ENCODE peak calls at places on chromosomes 1 and 21, in six cellular contexts. D, Z, X, W, R and A are unnamed samples.

GRCh38 chr1:36857761-36858160 is 176.6 kb downstream of the GRIK3 start:
- DNase-seq in D (no peak), Z (no peak), X (no peak), W (no peak), R (no peak), A (no peak)

GRCh38 chr1:227823537-227823936 is 8.1 kb downstream of the PRSS38 start:
- DNase-seq in D (no peak), Z (no peak), X (no peak), W (no peak), R (no peak), A (no peak)

GRCh38 chr1:204288061-204288588 is 71.6 kb downstream of the PLEKHA6 start:
- DNase-seq in D (no peak), Z (no peak), X (peak; percentile 29), W (peak; percentile 74), R (peak; percentile 82), A (no peak)

GRCh38 chr1:153548722-153549695 is at the start of gene S100A3:
- DNase-seq in D (peak; percentile 73), Z (no peak), X (peak; percentile 80), W (peak; percentile 95), R (no peak), A (peak; percentile 80)

GRCh38 chr1:189805735-189806134 is 671.9 kb downstream of the BRINP3 start:
- DNase-seq in D (no peak), Z (no peak), X (no peak), W (no peak), R (no peak), A (no peak)

GRCh38 chr1:167169642-167170041 is 51.0 kb upstream of the POU2F1 start:
- DNase-seq in D (no peak), Z (no peak), X (no peak), W (no peak), R (no peak), A (no peak)

GRCh38 chr1:81424056-81424455 is 376.7 kb upstream of the ADGRL2 start:
- DNase-seq in D (no peak), Z (no peak), X (no peak), W (no peak), R (no peak), A (no peak)

GRCh38 chr1:84272401-84272800 is 29.1 kb upstream of the SAMD13 start:
- DNase-seq in D (no peak), Z (no peak), X (no peak), W (no peak), R (no peak), A (no peak)

GRCh38 chr21:41119901-41120300 is 48.1 kb upstream of the BACE2 start:
- DNase-seq in D (no peak), Z (no peak), X (no peak), W (no peak), R (no peak), A (no peak)

DNA sequence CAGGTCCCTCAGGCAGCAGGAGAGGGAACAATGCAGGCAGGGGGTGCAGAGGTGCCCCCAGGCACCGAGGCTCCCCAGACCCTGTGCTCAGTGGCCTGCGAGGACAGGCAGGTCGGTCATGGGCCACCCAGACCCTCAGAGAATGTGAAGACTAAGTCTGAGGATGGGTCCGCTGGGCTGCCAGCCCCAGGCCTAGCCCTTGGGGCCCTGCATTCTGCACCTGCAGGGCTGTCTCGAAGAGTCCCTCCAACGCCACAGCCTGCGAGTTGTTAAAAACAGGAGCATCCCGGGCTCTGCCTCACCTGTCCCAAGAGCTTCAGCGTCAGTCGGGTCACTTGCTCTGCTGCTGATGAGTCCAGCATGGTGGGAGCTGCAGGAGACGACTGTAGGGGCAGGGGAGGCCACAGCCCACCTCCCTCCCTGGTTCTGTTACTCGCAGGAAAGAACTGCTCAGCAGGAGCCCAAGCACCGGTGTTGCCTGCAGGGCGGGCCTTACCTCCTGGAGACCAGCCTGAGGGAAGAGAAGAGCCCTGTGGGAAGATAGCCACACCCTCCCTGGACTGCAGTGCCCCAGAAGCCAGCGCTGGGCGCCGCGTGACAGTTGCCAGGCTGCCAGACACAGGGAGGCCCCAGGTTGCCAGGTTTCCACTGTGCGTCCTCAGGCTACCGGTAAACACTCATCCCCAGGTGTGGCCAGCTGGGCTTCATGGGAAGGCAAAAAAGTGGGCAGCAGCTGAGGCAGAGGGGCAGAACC is 5.8 kb downstream of the C21orf58 start:
- DNase-seq in D (no peak), Z (no peak), X (no peak), W (no peak), R (peak; percentile 54), A (no peak)
- H3K4me3 ChIP-seq in D (no peak overlapping the region), Z (no peak overlapping the region), X (no peak overlapping the region), W (no peak overlapping the region), R (no peak overlapping the region), A (no peak overlapping the region)

GRCh38 chr1:246219508-246220030 is 287.5 kb downstream of the SMYD3 start:
- DNase-seq in D (no peak), Z (no peak), X (no peak), W (no peak), R (no peak), A (peak; percentile 18)
- TF ChIP-seq CTCF in D (no peak), Z (no peak), X (no peak), W (no peak), R (no peak), A (no peak)

DNA sequence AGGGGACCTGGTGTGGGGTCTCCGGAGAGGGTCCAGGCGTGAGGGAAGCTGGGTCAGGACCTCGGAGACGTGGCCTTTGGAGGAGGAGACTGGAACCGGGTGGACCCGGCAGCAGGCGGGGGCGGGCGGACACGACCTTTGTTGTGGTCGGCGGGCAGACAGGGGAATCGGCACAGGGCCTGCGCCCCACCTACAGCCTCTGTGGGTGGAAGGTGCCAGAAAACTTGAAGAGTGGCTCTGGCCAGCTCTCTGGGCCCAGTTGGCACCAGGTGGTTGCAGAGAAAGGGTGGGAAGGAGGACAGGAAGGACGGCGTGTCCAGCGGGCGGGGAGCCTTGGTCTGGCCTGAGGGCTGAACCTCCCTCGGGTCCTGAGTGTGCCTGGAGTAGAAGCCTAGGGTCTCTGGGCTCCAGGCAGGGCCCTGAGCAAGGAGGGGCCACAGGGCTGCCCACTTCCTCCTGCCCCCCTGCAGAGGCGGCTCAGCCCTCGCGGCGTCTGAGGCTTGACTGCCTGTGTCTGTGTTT is 7.7 kb upstream of the TTLL10 start:
- DNase-seq in D (no peak), Z (no peak), X (no peak), W (no peak), R (no peak), A (no peak)
- H3K4me3 ChIP-seq in D (no peak overlapping the region), Z (no peak overlapping the region), X (no peak overlapping the region), W (no peak overlapping the region), R (no peak overlapping the region), A (no peak overlapping the region)

GRCh38 chr21:15496896-15497295 is 232.9 kb upstream of the USP25 start:
- DNase-seq in D (no peak), Z (no peak), X (no peak), W (no peak), R (no peak), A (no peak)

GRCh38 chr21:15491100-15491499 is 238.7 kb upstream of the USP25 start:
- DNase-seq in D (no peak), Z (no peak), X (no peak), W (no peak), R (no peak), A (no peak)

GRCh38 chr21:15498455-15498854 is 231.3 kb upstream of the USP25 start:
- DNase-seq in D (no peak), Z (no peak), X (no peak), W (no peak), R (no peak), A (no peak)

GRCh38 chr21:15495965-15496364 is 233.8 kb upstream of the USP25 start:
- DNase-seq in D (peak; percentile 27), Z (no peak), X (no peak), W (no peak), R (no peak), A (no peak)

GRCh38 chr21:15494481-15494880 is 235.3 kb upstream of the USP25 start:
- DNase-seq in D (no peak), Z (no peak), X (no peak), W (no peak), R (no peak), A (no peak)
- TF ChIP-seq CTCF in D (no peak), Z (no peak), X (no peak), W (no peak), R (no peak), A (no peak)

GRCh38 chr1:112855152-112855836 is 100.7 kb downstream of the SLC16A1 start:
- DNase-seq in D (no peak), Z (no peak), X (no peak), W (no peak), R (no peak), A (no peak)
- H3K4me3 ChIP-seq in D (peak overlapping the region; percentile 39), Z (no peak overlapping the region), X (no peak overlapping the region), W (peak overlapping the region; percentile 60), R (no peak overlapping the region), A (peak overlapping the region; percentile 19)

DNA sequence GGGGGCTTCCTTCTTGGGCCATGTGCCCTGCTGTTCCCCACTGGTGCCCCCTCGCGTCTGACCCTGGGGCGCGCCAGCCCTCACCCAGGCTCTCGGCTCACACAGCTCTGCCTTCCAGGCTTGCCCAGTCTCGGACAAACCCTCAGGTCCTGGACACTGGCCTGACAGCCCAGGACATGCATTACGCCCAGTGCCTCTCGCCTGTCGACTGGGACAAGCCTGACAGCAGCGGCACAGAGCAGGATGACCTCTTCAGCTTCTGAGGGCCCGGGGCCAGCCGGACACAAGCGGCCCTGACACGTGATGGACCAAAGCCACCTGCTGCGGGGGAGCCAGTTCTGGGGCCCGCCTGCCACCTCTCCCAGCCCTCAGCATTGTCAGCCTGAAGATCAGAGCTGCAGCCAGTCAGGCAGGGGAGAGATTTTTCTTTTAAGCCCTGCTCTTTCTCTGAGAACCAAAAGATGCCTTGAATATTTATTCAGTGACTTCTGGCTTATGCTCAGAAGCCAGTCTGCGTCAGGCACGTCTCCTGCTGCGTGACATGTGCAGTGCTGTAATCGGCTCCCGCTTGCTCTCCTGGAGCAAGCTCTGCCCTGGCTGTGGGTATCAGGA is 23.4 kb downstream of the LDLRAP1 start:
- DNase-seq in D (peak; percentile 84), Z (peak; percentile 78), X (peak; percentile 37), W (no peak), R (no peak), A (peak; percentile 86)
- TF ChIP-seq CTCF in D (peak; percentile 31), Z (peak; percentile 20), X (no peak), W (no peak), R (peak; percentile 24), A (peak; percentile 51)

GRCh38 chr1:150763631-150764223 is 1.9 kb downstream of the CTSS start:
- DNase-seq in D (no peak), Z (no peak), X (no peak), W (no peak), R (no peak), A (no peak)

GRCh38 chr1:150765229-150765976 is at the start of gene CTSS:
- DNase-seq in D (no peak), Z (no peak), X (no peak), W (no peak), R (no peak), A (no peak)

GRCh38 chr1:150763018-150763417 is 2.6 kb downstream of the CTSS start:
- DNase-seq in D (no peak), Z (no peak), X (no peak), W (no peak), R (no peak), A (no peak)

GRCh38 chr1:150762559-150762958 is 3.0 kb downstream of the CTSS start:
- DNase-seq in D (no peak), Z (no peak), X (no peak), W (no peak), R (no peak), A (no peak)

GRCh38 chr1:150764617-150765090 is 924 bp downstream of the CTSS start:
- DNase-seq in D (peak; percentile 23), Z (peak; percentile 51), X (no peak), W (no peak), R (no peak), A (peak; percentile 7)
- H3K4me3 ChIP-seq in D (no peak overlapping the region), Z (no peak overlapping the region), X (no peak overlapping the region), W (peak overlapping the region; percentile 53), R (no peak overlapping the region), A (no peak overlapping the region)